ENCODE peak calls at places on chromosomes 5 and 9, in five cellular contexts. One of them, this sample, is unnamed.

GRCh38 chr5:179343021-179343781 is 2.1 kb downstream of the ADAMTS2 start:
- DNase-seq in choroid plexus epithelial cell: no peak
- DNase-seq in left ventricle myocardium inferior: no peak
- DNase-seq in breast epithelium: no peak
- DNase-seq in astrocyte: no peak
- DNase-seq in this sample: no peak

GRCh38 chr9:113508111-113508749 is 44.7 kb downstream of the RGS3 start:
- DNase-seq in choroid plexus epithelial cell: peak
- DNase-seq in breast epithelium: no peak
- DNase-seq in astrocyte: no peak
- DNase-seq in left ventricle myocardium inferior: no peak
- DNase-seq in this sample: no peak

GRCh38 chr5:40551706-40552557 is 127.8 kb upstream of the PTGER4 start:
- DNase-seq in breast epithelium: no peak
- DNase-seq in astrocyte: peak
- DNase-seq in choroid plexus epithelial cell: peak
- DNase-seq in left ventricle myocardium inferior: no peak
- DNase-seq in this sample: peak

GRCh38 chr5:178247481-178248456 is 15.2 kb upstream of the PHYKPL start:
- DNase-seq in breast epithelium: no peak
- DNase-seq in left ventricle myocardium inferior: no peak
- DNase-seq in astrocyte: no peak
- DNase-seq in choroid plexus epithelial cell: no peak
- DNase-seq in this sample: peak

GRCh38 chr5:9898319-9898718 is 268.2 kb upstream of the TAS2R1 start:
- DNase-seq in astrocyte: peak
- DNase-seq in choroid plexus epithelial cell: peak
- DNase-seq in left ventricle myocardium inferior: no peak
- DNase-seq in breast epithelium: no peak
- DNase-seq in this sample: no peak

GRCh38 chr9:73149371-73150067 is 2.1 kb upstream of the ANXA1 start:
- DNase-seq in breast epithelium: no peak
- DNase-seq in left ventricle myocardium inferior: no peak
- DNase-seq in astrocyte: peak
- DNase-seq in choroid plexus epithelial cell: peak
- DNase-seq in this sample: no peak

GRCh38 chr9:116572095-116572748 is 114.9 kb upstream of the TRIM32 start:
- DNase-seq in astrocyte: peak
- DNase-seq in breast epithelium: peak
- DNase-seq in choroid plexus epithelial cell: peak
- DNase-seq in left ventricle myocardium inferior: peak
- DNase-seq in this sample: no peak

GRCh38 chr5:64165500-64166200 is at the start of gene RNF180:
- DNase-seq in choroid plexus epithelial cell: peak
- DNase-seq in breast epithelium: peak
- DNase-seq in left ventricle myocardium inferior: peak
- DNase-seq in astrocyte: peak
- DNase-seq in this sample: peak

GRCh38 chr9:12847591-12847990 is 72.8 kb downstream of the LURAP1L start:
- DNase-seq in choroid plexus epithelial cell: no peak
- DNase-seq in breast epithelium: no peak
- DNase-seq in astrocyte: no peak
- DNase-seq in left ventricle myocardium inferior: no peak
- DNase-seq in this sample: no peak

GRCh38 chr5:176144508-176144907 is 93.7 kb upstream of the SIMC1 start:
- DNase-seq in astrocyte: no peak
- DNase-seq in breast epithelium: no peak
- DNase-seq in left ventricle myocardium inferior: no peak
- DNase-seq in choroid plexus epithelial cell: no peak
- DNase-seq in this sample: no peak

GRCh38 chr9:110389148-110389783 is 51.6 kb upstream of the TXNDC8 start:
- DNase-seq in left ventricle myocardium inferior: no peak
- DNase-seq in breast epithelium: no peak
- DNase-seq in choroid plexus epithelial cell: no peak
- DNase-seq in astrocyte: no peak
- DNase-seq in this sample: no peak

GRCh38 chr5:39947657-39948056 is 522.9 kb upstream of the DAB2 start:
- DNase-seq in left ventricle myocardium inferior: no peak
- DNase-seq in breast epithelium: no peak
- DNase-seq in choroid plexus epithelial cell: peak
- DNase-seq in astrocyte: peak
- DNase-seq in this sample: no peak

GRCh38 chr5:126044111-126044668 is 379.0 kb upstream of the GRAMD2B start:
- DNase-seq in breast epithelium: no peak
- DNase-seq in choroid plexus epithelial cell: peak
- DNase-seq in left ventricle myocardium inferior: no peak
- DNase-seq in astrocyte: peak
- DNase-seq in this sample: no peak

GRCh38 chr5:174317261-174317894 is 271.9 kb downstream of the NSG2 start:
- DNase-seq in choroid plexus epithelial cell: peak
- DNase-seq in left ventricle myocardium inferior: no peak
- DNase-seq in breast epithelium: peak
- DNase-seq in astrocyte: peak
- DNase-seq in this sample: no peak

GRCh38 chr5:177494356-177495195 is 2.8 kb downstream of the PDLIM7 start:
- DNase-seq in astrocyte: peak
- DNase-seq in choroid plexus epithelial cell: peak
- DNase-seq in left ventricle myocardium inferior: peak
- DNase-seq in breast epithelium: no peak
- DNase-seq in this sample: peak

GRCh38 chr9:14824481-14824880 is 85.7 kb downstream of the FREM1 start:
- DNase-seq in choroid plexus epithelial cell: no peak
- DNase-seq in astrocyte: no peak
- DNase-seq in breast epithelium: no peak
- DNase-seq in left ventricle myocardium inferior: no peak
- DNase-seq in this sample: no peak

GRCh38 chr5:154756203-154756870 is 1.2 kb downstream of the LARP1 start:
- DNase-seq in left ventricle myocardium inferior: peak
- DNase-seq in choroid plexus epithelial cell: peak
- DNase-seq in breast epithelium: peak
- DNase-seq in astrocyte: no peak
- DNase-seq in this sample: no peak

GRCh38 chr9:92378825-92379535 is 25.4 kb downstream of the OGN start:
- DNase-seq in astrocyte: peak
- DNase-seq in choroid plexus epithelial cell: no peak
- DNase-seq in breast epithelium: no peak
- DNase-seq in left ventricle myocardium inferior: no peak
- DNase-seq in this sample: no peak

GRCh38 chr5:307794-308579 is 13.5 kb upstream of the AHRR start:
- DNase-seq in choroid plexus epithelial cell: no peak
- DNase-seq in astrocyte: no peak
- DNase-seq in breast epithelium: no peak
- DNase-seq in left ventricle myocardium inferior: no peak
- DNase-seq in this sample: peak

GRCh38 chr5:144368556-144368955 is 197.9 kb downstream of the KCTD16 start:
- DNase-seq in choroid plexus epithelial cell: peak
- DNase-seq in left ventricle myocardium inferior: no peak
- DNase-seq in breast epithelium: no peak
- DNase-seq in astrocyte: peak
- DNase-seq in this sample: no peak

GRCh38 chr9:94805585-94805984 is 79.1 kb downstream of the AOPEP start:
- DNase-seq in choroid plexus epithelial cell: peak
- DNase-seq in left ventricle myocardium inferior: no peak
- DNase-seq in breast epithelium: no peak
- DNase-seq in astrocyte: peak
- DNase-seq in this sample: peak

GRCh38 chr5:180090098-180090768 is 18.7 kb upstream of the RNF130 start:
- DNase-seq in breast epithelium: no peak
- DNase-seq in astrocyte: peak
- DNase-seq in left ventricle myocardium inferior: peak
- DNase-seq in choroid plexus epithelial cell: peak
- DNase-seq in this sample: no peak

GRCh38 chr9:14372437-14373318 is 58.7 kb upstream of the NFIB start:
- DNase-seq in choroid plexus epithelial cell: peak
- DNase-seq in left ventricle myocardium inferior: peak
- DNase-seq in astrocyte: peak
- DNase-seq in breast epithelium: no peak
- DNase-seq in this sample: peak

GRCh38 chr9:120883608-120883996 is 6.6 kb upstream of the PHF19 start:
- DNase-seq in choroid plexus epithelial cell: no peak
- DNase-seq in breast epithelium: no peak
- DNase-seq in astrocyte: no peak
- DNase-seq in left ventricle myocardium inferior: no peak
- DNase-seq in this sample: no peak

GRCh38 chr9:98375138-98375726 is 119.8 kb upstream of the TBC1D2 start:
- DNase-seq in breast epithelium: no peak
- DNase-seq in choroid plexus epithelial cell: peak
- DNase-seq in astrocyte: peak
- DNase-seq in left ventricle myocardium inferior: no peak
- DNase-seq in this sample: peak

GRCh38 chr5:141001854-141002666 is 35.8 kb downstream of the PCDHAC2 start:
- DNase-seq in astrocyte: no peak
- DNase-seq in breast epithelium: no peak
- DNase-seq in choroid plexus epithelial cell: no peak
- DNase-seq in left ventricle myocardium inferior: no peak
- DNase-seq in this sample: peak

GRCh38 chr5:1463326-1464095 is 18.3 kb upstream of the SLC6A3 start:
- DNase-seq in choroid plexus epithelial cell: no peak
- DNase-seq in left ventricle myocardium inferior: no peak
- DNase-seq in astrocyte: no peak
- DNase-seq in breast epithelium: peak
- DNase-seq in this sample: peak

GRCh38 chr9:133713211-133713959 is 24.8 kb downstream of the SARDH start:
- DNase-seq in breast epithelium: no peak
- DNase-seq in left ventricle myocardium inferior: no peak
- DNase-seq in choroid plexus epithelial cell: no peak
- DNase-seq in astrocyte: no peak
- DNase-seq in this sample: peak

GRCh38 chr5:35151151-35151920 is 79.0 kb downstream of the PRLR start:
- DNase-seq in left ventricle myocardium inferior: no peak
- DNase-seq in breast epithelium: no peak
- DNase-seq in choroid plexus epithelial cell: peak
- DNase-seq in astrocyte: no peak
- DNase-seq in this sample: no peak

GRCh38 chr5:116896001-116896400 is 321.4 kb upstream of the SEMA6A start:
- DNase-seq in left ventricle myocardium inferior: no peak
- DNase-seq in choroid plexus epithelial cell: no peak
- DNase-seq in breast epithelium: no peak
- DNase-seq in astrocyte: no peak
- DNase-seq in this sample: no peak

GRCh38 chr9:109776391-109776790 is 3.6 kb upstream of the PALM2AKAP2 start:
- DNase-seq in astrocyte: no peak
- DNase-seq in left ventricle myocardium inferior: no peak
- DNase-seq in choroid plexus epithelial cell: no peak
- DNase-seq in breast epithelium: no peak
- DNase-seq in this sample: no peak

DNA sequence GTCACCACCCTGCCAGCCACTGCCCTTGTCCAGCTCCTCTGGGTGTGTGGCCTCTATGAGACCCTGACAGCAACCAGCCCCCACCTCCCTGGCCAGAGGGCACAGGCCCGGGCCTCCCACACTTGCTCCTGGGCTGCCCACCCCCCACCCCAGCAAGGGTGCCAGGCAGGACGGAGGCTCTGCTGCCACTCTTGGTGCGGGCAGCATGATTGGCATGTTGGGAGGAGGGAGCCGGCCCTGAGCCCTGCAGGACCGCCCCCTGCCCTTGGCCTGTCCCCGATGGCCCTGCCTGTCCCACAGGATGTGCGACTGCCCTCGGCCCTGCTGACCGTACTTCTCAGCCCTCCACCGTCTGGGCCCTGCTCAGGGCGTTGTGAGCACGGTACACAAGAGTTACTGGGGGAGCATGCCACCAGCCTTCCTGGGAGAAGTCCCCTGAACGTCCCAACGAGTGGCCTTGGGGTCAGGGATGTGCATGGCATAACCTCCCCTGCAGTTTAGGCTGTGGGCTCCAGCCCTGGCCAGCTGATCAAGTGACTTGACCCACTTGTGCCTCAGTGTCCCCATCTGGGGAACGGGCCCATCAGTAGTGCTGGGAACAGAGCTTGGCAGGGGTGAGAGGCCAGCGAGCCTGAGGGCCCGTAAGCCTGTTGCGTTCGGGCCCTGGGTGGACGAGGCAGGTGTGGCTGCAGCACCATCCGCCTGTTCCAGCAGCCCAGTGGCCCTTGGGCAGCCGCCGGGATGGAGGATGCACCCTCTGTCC is 16.0 kb downstream of the GPSM1 start:
- DNase-seq in left ventricle myocardium inferior: peak
- DNase-seq in breast epithelium: no peak
- DNase-seq in astrocyte: no peak
- DNase-seq in choroid plexus epithelial cell: no peak
- DNase-seq in this sample: no peak
- H3K4me3 ChIP-seq in left ventricle myocardium inferior: peak
- H3K4me3 ChIP-seq in breast epithelium: peak
- H3K4me3 ChIP-seq in astrocyte: no peak
- H3K4me3 ChIP-seq in choroid plexus epithelial cell: no peak
- H3K4me3 ChIP-seq in this sample: no peak

GRCh38 chr9:129175825-129176633 is 2.0 kb downstream of the IER5L start:
- DNase-seq in astrocyte: peak
- DNase-seq in choroid plexus epithelial cell: peak
- DNase-seq in breast epithelium: peak
- DNase-seq in left ventricle myocardium inferior: peak
- DNase-seq in this sample: peak
- TF ChIP-seq CTCF in astrocyte: no peak
- TF ChIP-seq CTCF in choroid plexus epithelial cell: no peak
- TF ChIP-seq CTCF in breast epithelium: no peak
- TF ChIP-seq CTCF in left ventricle myocardium inferior: no peak
- TF ChIP-seq CTCF in this sample: no peak

GRCh38 chr5:147508711-147509040 is 1.2 kb downstream of the DPYSL3 start:
- DNase-seq in astrocyte: no peak
- DNase-seq in choroid plexus epithelial cell: no peak
- DNase-seq in breast epithelium: no peak
- DNase-seq in left ventricle myocardium inferior: no peak
- DNase-seq in this sample: no peak
- H3K4me3 ChIP-seq in astrocyte: peak
- H3K4me3 ChIP-seq in choroid plexus epithelial cell: peak
- H3K4me3 ChIP-seq in breast epithelium: peak
- H3K4me3 ChIP-seq in left ventricle myocardium inferior: peak
- H3K4me3 ChIP-seq in this sample: peak

GRCh38 chr5:132591140-132591539 is 34.4 kb downstream of the RAD50 start:
- DNase-seq in breast epithelium: no peak
- DNase-seq in choroid plexus epithelial cell: peak
- DNase-seq in left ventricle myocardium inferior: no peak
- DNase-seq in astrocyte: no peak
- DNase-seq in this sample: no peak

GRCh38 chr5:132594170-132594569 is 37.4 kb downstream of the RAD50 start:
- DNase-seq in left ventricle myocardium inferior: no peak
- DNase-seq in breast epithelium: no peak
- DNase-seq in astrocyte: no peak
- DNase-seq in choroid plexus epithelial cell: no peak
- DNase-seq in this sample: no peak

GRCh38 chr5:132586063-132586462 is 29.3 kb downstream of the RAD50 start:
- DNase-seq in breast epithelium: no peak
- DNase-seq in choroid plexus epithelial cell: no peak
- DNase-seq in astrocyte: no peak
- DNase-seq in left ventricle myocardium inferior: no peak
- DNase-seq in this sample: no peak

GRCh38 chr5:132592521-132592920 is 35.7 kb downstream of the RAD50 start:
- DNase-seq in breast epithelium: no peak
- DNase-seq in left ventricle myocardium inferior: no peak
- DNase-seq in choroid plexus epithelial cell: peak
- DNase-seq in astrocyte: peak
- DNase-seq in this sample: no peak

DNA sequence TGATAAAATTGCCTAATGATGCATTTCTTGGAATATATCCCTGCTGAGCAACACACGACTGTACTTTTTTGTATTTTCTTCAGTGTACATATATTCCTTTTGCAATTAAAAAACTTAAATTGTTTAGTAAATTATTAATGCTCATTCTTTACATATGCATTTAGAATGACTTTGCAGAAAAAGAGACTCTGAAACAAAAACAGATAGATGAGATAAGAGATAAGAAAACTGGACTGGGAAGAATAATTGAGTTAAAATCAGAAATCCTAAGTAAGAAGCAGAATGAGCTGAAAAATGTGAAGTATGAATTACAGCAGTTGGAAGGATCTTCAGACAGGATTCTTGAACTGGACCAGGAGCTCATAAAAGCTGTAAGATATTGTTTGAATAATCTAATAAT is 32.7 kb downstream of the RAD50 start:
- DNase-seq in choroid plexus epithelial cell: no peak
- DNase-seq in breast epithelium: no peak
- DNase-seq in left ventricle myocardium inferior: no peak
- DNase-seq in astrocyte: no peak
- DNase-seq in this sample: no peak
- TF ChIP-seq CTCF in choroid plexus epithelial cell: no peak
- TF ChIP-seq CTCF in breast epithelium: no peak
- TF ChIP-seq CTCF in left ventricle myocardium inferior: no peak
- TF ChIP-seq CTCF in astrocyte: no peak
- TF ChIP-seq CTCF in this sample: no peak

This sample was measured in RWPE2.